ENCODE peak calls at places on chromosomes 1 and 21, in five cellular contexts. N is stimulated activated naive CD4-positive, alpha-beta T cell; M is AG08395; J is CD8-positive, alpha-beta T cell; F is left lung. R is an unnamed sample.

GRCh38 chr1:205343431-205344009 is 13.2 kb downstream of the KLHDC8A start:
- DNase-seq in M (no peak), J (no peak), F (no peak), N (no peak), R (no peak)

GRCh38 chr1:231653611-231654010 is 27.0 kb downstream of the DISC1 start:
- DNase-seq in N (no peak), J (no peak), M (no peak), F (no peak), R (no peak)

GRCh38 chr1:20187813-20188454 is 1.6 kb upstream of the PLA2G2C start:
- DNase-seq in J (no peak), M (no peak), N (no peak), F (no peak), R (no peak)

GRCh38 chr1:107739183-107739582 is 225.8 kb downstream of the VAV3 start:
- DNase-seq in N (no peak), M (no peak), F (no peak), J (no peak), R (no peak)

GRCh38 chr1:2610036-2610720 is 22.6 kb downstream of the MMEL1 start:
- DNase-seq in J (no peak), F (peak), N (no peak), M (no peak), R (no peak)

GRCh38 chr1:168728452-168729404 is at the start of gene DPT:
- DNase-seq in J (no peak), N (no peak), M (peak), F (no peak), R (no peak)

GRCh38 chr21:43318841-43319781 is 107.8 kb downstream of the SIK1 start:
- DNase-seq in M (peak), J (no peak), F (no peak), N (no peak), R (no peak)

GRCh38 chr1:228050571-228051181 is 31.8 kb upstream of the ARF1 start:
- DNase-seq in M (no peak), F (peak), J (no peak), N (no peak), R (no peak)

GRCh38 chr1:40316595-40317393 is at the start of gene COL9A2:
- DNase-seq in F (no peak), N (peak), J (peak), M (no peak), R (peak)

GRCh38 chr1:92486251-92487077 is at the start of gene GFI1:
- DNase-seq in J (peak), N (peak), F (peak), M (no peak), R (no peak)

GRCh38 chr1:188224263-188224662 is 1395.5 kb downstream of the PLA2G4A start:
- DNase-seq in M (no peak), J (no peak), N (no peak), F (no peak), R (no peak)

GRCh38 chr1:29626066-29626465 is 389.7 kb downstream of the PTPRU start:
- DNase-seq in N (no peak), J (no peak), F (no peak), M (no peak), R (no peak)

GRCh38 chr1:206521002-206521585 is 13.8 kb downstream of the RASSF5 start:
- DNase-seq in N (no peak), M (no peak), J (no peak), F (no peak), R (no peak)

GRCh38 chr1:2879026-2879425 is 77.5 kb upstream of the TTC34 start:
- DNase-seq in M (no peak), J (no peak), F (no peak), N (no peak), R (no peak)

GRCh38 chr21:44021064-44021463 is 9.0 kb downstream of the TRAPPC10 start:
- DNase-seq in J (no peak), M (no peak), N (no peak), F (no peak), R (no peak)

GRCh38 chr21:32386195-32386870 is 6.5 kb downstream of the URB1 start:
- DNase-seq in N (no peak), M (no peak), F (no peak), J (no peak), R (no peak)

GRCh38 chr21:29194342-29194741 is 63.9 kb downstream of the MAP3K7CL start:
- DNase-seq in M (no peak), N (no peak), F (no peak), J (no peak), R (no peak)

GRCh38 chr1:96973605-96974004 is 252.0 kb downstream of the PTBP2 start:
- DNase-seq in J (no peak), N (no peak), F (no peak), M (no peak), R (no peak)

GRCh38 chr1:75475709-75476108 is 135.2 kb downstream of the SLC44A5 start:
- DNase-seq in N (no peak), M (no peak), J (no peak), F (no peak), R (no peak)

GRCh38 chr1:98991127-98992003 is 13.3 kb downstream of the PLPPR5 start:
- DNase-seq in F (no peak), N (no peak), M (peak), J (no peak), R (no peak)

GRCh38 chr1:7279753-7280150 is 491.3 kb upstream of the VAMP3 start:
- DNase-seq in N (no peak), M (no peak), F (no peak), J (no peak), R (no peak)

GRCh38 chr1:53073899-53074311 is 11.9 kb downstream of the PODN start:
- DNase-seq in N (no peak), J (no peak), F (no peak), M (no peak), R (no peak)

GRCh38 chr1:193979219-193979618 is 792.8 kb upstream of the B3GALT2 start:
- DNase-seq in N (no peak), M (no peak), J (no peak), F (no peak), R (no peak)

GRCh38 chr1:167210966-167211674 is 9.6 kb upstream of the POU2F1 start:
- DNase-seq in F (no peak), N (no peak), M (no peak), J (no peak), R (no peak)

GRCh38 chr1:232891656-232892317 is 58.6 kb upstream of the NTPCR start:
- DNase-seq in N (no peak), F (no peak), J (no peak), M (no peak), R (no peak)

GRCh38 chr1:37282763-37283162 is 191.6 kb upstream of the ZC3H12A start:
- DNase-seq in F (no peak), M (no peak), J (no peak), N (no peak), R (no peak)

GRCh38 chr1:222554177-222554576 is 6.3 kb upstream of the HHIPL2 start:
- DNase-seq in M (no peak), N (no peak), J (no peak), F (no peak), R (no peak)

GRCh38 chr1:110914676-110915075 is 41.7 kb downstream of the CD53 start:
- DNase-seq in F (no peak), M (no peak), N (no peak), J (no peak), R (no peak)

GRCh38 chr21:45055861-45056260 is 18.5 kb upstream of the ADARB1 start:
- DNase-seq in N (no peak), J (no peak), M (peak), F (no peak), R (no peak)

GRCh38 chr1:24309762-24310485 is 9.2 kb upstream of the GRHL3 start:
- DNase-seq in F (no peak), J (no peak), M (peak), N (no peak), R (no peak)

GRCh38 chr1:20485527-20486456 is at the start of gene CAMK2N1:
- DNase-seq in N (no peak), F (peak), J (peak), M (peak), R (no peak)

GRCh38 chr1:234845097-234845660 is 235.2 kb upstream of the IRF2BP2 start:
- DNase-seq in M (no peak), N (peak), F (no peak), J (no peak), R (peak)

GRCh38 chr1:2174348-2175054 is 20.1 kb downstream of the FAAP20 start:
- DNase-seq in M (peak), F (no peak), J (no peak), N (no peak), R (peak)